ENCODE peak calls at places on chromosomes 16 and 17, in six cellular contexts. I is tibial nerve, A is adrenal gland, F is colonic mucosa, L is AG10803, P is glutamatergic neuron. B is an unnamed sample.

GRCh38 chr17:61484174-61484573 is 32.0 kb downstream of the TBX4 start:
- DNase-seq in I (no peak), A (no peak), F (no peak), L (peak; percentile 17), P (no peak), B (peak; percentile 58)

GRCh38 chr16:30769379-30770089 is 7.4 kb downstream of the RNF40 start:
- DNase-seq in I (no peak), A (no peak), F (no peak), L (no peak), P (no peak), B (no peak)

GRCh38 chr17:61547113-61547512 is 43.9 kb downstream of the NACA2 start:
- DNase-seq in I (no peak), A (no peak), F (no peak), L (no peak), P (no peak), B (no peak)

GRCh38 chr17:42775534-42776098 is 2.4 kb downstream of the VPS25 start:
- DNase-seq in I (no peak), A (no peak), F (no peak), L (no peak), P (no peak), B (no peak)

GRCh38 chr16:56847173-56847948 is 17.6 kb upstream of the SLC12A3 start:
- DNase-seq in I (no peak), A (no peak), F (no peak), L (no peak), P (no peak), B (peak; percentile 56)

GRCh38 chr16:15539197-15539596 is 103.8 kb downstream of the MARF1 start:
- DNase-seq in I (no peak), A (no peak), F (no peak), L (no peak), P (peak; percentile 70), B (no peak)

GRCh38 chr16:61564741-61565140 is 471.5 kb downstream of the CDH8 start:
- DNase-seq in I (no peak), A (no peak), F (no peak), L (no peak), P (no peak), B (no peak)

GRCh38 chr17:77581480-77581879 is 377.0 kb upstream of the TNRC6C start:
- DNase-seq in I (no peak), A (no peak), F (no peak), L (peak; percentile 54), P (no peak), B (peak; percentile 45)

GRCh38 chr17:63688396-63689020 is 11.4 kb downstream of the LIMD2 start:
- DNase-seq in I (no peak), A (no peak), F (no peak), L (no peak), P (no peak), B (no peak)

GRCh38 chr17:47739150-47739549 is 6.1 kb downstream of the TBX21 start:
- DNase-seq in I (no peak), A (no peak), F (no peak), L (no peak), P (no peak), B (no peak)

GRCh38 chr16:47060596-47060995 is 83.1 kb downstream of the NETO2 start:
- DNase-seq in I (no peak), A (no peak), F (no peak), L (no peak), P (no peak), B (no peak)

GRCh38 chr16:56767018-56767417 is 37.1 kb downstream of the NUP93 start:
- DNase-seq in I (no peak), A (no peak), F (no peak), L (no peak), P (no peak), B (no peak)

GRCh38 chr17:78940708-78941107 is 15.5 kb upstream of the TIMP2 start:
- DNase-seq in I (no peak), A (no peak), F (no peak), L (no peak), P (no peak), B (no peak)

GRCh38 chr17:81523139-81524062 is 4.8 kb upstream of the FSCN2 start:
- DNase-seq in I (no peak), A (no peak), F (no peak), L (peak; percentile 71), P (peak; percentile 72), B (peak; percentile 85)

GRCh38 chr17:68134731-68135130 is 99.2 kb downstream of the KPNA2 start:
- DNase-seq in I (no peak), A (no peak), F (no peak), L (no peak), P (no peak), B (no peak)

GRCh38 chr16:82509636-82510035 is 117.1 kb upstream of the CDH13 start:
- DNase-seq in I (no peak), A (no peak), F (no peak), L (no peak), P (no peak), B (no peak)

GRCh38 chr16:65621640-65622039 is 499.8 kb upstream of the CDH11 start:
- DNase-seq in I (no peak), A (no peak), F (no peak), L (no peak), P (no peak), B (no peak)

GRCh38 chr17:50221500-50222480 is 20.4 kb upstream of the COL1A1 start:
- DNase-seq in I (peak; percentile 58), A (no peak), F (no peak), L (peak; percentile 89), P (no peak), B (no peak)

GRCh38 chr17:59254742-59255141 is 34.4 kb downstream of the GDPD1 start:
- DNase-seq in I (no peak), A (no peak), F (no peak), L (no peak), P (no peak), B (no peak)

GRCh38 chr16:14251419-14251818 is 180.3 kb downstream of the MRTFB start:
- DNase-seq in I (no peak), A (no peak), F (no peak), L (no peak), P (no peak), B (no peak)

GRCh38 chr17:44910231-44911106 is 4.8 kb downstream of the GFAP start:
- DNase-seq in I (no peak), A (peak; percentile 10), F (no peak), L (no peak), P (no peak), B (no peak)

GRCh38 chr17:16419074-16419928 is 3.9 kb downstream of the TRPV2 start:
- DNase-seq in I (no peak), A (peak; percentile 62), F (no peak), L (peak; percentile 79), P (no peak), B (peak; percentile 92)

GRCh38 chr17:38338053-38338452 is 5.7 kb downstream of the GPR179 start:
- DNase-seq in I (no peak), A (no peak), F (no peak), L (no peak), P (no peak), B (no peak)

GRCh38 chr17:17783121-17783824 is 53.5 kb downstream of the SREBF1 start:
- DNase-seq in I (peak; percentile 45), A (peak; percentile 79), F (peak; percentile 78), L (no peak), P (peak; percentile 86), B (no peak)

GRCh38 chr17:78805301-78805700 is 23.2 kb upstream of the CYTH1 start:
- DNase-seq in I (no peak), A (no peak), F (no peak), L (no peak), P (no peak), B (no peak)

GRCh38 chr17:65531508-65532431 is 29.7 kb downstream of the AXIN2 start:
- DNase-seq in I (peak; percentile 22), A (peak; percentile 56), F (no peak), L (peak; percentile 76), P (no peak), B (peak; percentile 65)

GRCh38 chr16:86598607-86599318 is 20.4 kb downstream of the FOXL1 start:
- DNase-seq in I (no peak), A (no peak), F (no peak), L (peak; percentile 73), P (no peak), B (peak; percentile 89)

DNA sequence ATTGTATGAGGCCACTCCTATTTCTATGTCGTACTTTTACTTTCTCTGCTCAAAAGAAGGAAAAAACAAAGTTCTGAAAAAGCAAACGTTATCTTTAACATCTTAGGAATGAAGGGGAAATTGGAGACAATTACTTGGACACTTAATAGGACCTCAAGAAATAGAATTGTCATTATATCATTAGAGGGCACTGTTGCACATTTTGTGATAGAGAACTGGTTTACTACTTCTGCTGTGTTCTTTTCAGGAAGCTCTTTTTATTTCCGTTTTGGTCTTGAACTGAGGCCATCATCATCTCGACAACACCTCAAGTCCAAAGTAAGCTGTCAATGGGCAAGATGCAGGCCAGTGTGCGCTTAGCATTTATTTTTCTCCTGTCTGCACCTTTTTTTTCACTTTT is 14.6 kb downstream of the COG4 start:
- DNase-seq in I (no peak), A (no peak), F (no peak), L (no peak), P (no peak), B (no peak)
- TF ChIP-seq CTCF in I (no peak), A (no peak), F (no peak), L (no peak), P (no peak), B (no peak)

GRCh38 chr16:58734459-58734787 is 307 bp upstream of the GOT2 start:
- DNase-seq in I (no peak), A (no peak), F (no peak), L (no peak), P (no peak), B (no peak)
- TF ChIP-seq CTCF in I (no peak), A (no peak), F (no peak), L (no peak), P (peak; percentile 10), B (no peak)

GRCh38 chr17:28551421-28552186 is 820 bp downstream of the UNC119 start:
- DNase-seq in I (no peak), A (no peak), F (no peak), L (peak; percentile 14), P (peak; percentile 39), B (peak; percentile 58)

GRCh38 chr17:28553000-28553505 is 629 bp upstream of the UNC119 start:
- DNase-seq in I (no peak), A (no peak), F (no peak), L (no peak), P (no peak), B (no peak)

GRCh38 chr17:28555022-28555421 is 2.6 kb upstream of the UNC119 start:
- DNase-seq in I (no peak), A (no peak), F (no peak), L (no peak), P (no peak), B (no peak)

GRCh38 chr17:28552201-28552999 is at the start of gene UNC119:
- DNase-seq in I (peak; percentile 44), A (peak; percentile 83), F (peak; percentile 84), L (peak; percentile 61), P (peak; percentile 88), B (peak; percentile 62)

DNA sequence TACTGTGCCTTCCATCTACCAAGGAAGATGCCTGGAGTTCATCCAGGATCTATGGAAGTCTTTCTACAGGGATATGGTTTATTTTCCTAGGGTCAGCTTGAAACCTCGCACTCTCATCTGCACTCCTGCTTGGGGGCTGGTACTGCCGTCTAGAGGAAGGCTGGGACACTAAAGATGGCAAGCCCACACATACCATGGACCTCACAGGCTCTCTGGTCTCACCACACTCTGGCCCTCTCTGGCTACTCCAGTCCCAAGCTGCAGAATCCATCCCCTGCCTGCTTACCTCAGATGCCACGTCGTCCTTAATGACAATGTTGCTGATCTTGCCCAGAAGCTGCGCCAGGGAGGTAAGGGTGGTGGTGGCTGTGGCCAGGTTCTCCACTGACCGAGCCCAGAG is 2.1 kb upstream of the UNC119 start:
- DNase-seq in I (no peak), A (no peak), F (no peak), L (no peak), P (no peak), B (no peak)
- TF ChIP-seq CTCF in I (no peak), A (no peak), F (no peak), L (no peak), P (no peak), B (no peak)

GRCh38 chr16:85564277-85565051 is 48.7 kb upstream of the GSE1 start:
- DNase-seq in I (no peak), A (no peak), F (no peak), L (no peak), P (no peak), B (no peak)
- TF ChIP-seq CTCF in I (no peak), A (no peak), F (peak; percentile 52), L (peak; percentile 52), P (peak; percentile 57), B (peak; percentile 56)

B was measured in foreskin fibroblast.